ENCODE peak calls at places on chromosomes 11 and 22, in four cellular contexts. X is IMR-90, D is lung, W is thoracic aorta. H is an unnamed sample.

GRCh38 chr11:130071211-130071712 is 1.6 kb downstream of the APLP2 start:
- DNase-seq in W (no peak), D (no peak), X (peak; percentile 35), H (no peak)

GRCh38 chr11:112783945-112784322 is 177.3 kb upstream of the NCAM1 start:
- DNase-seq in W (no peak), X (no peak), D (no peak), H (no peak)

GRCh38 chr11:127074151-127074761 is 73.7 kb upstream of the KIRREL3 start:
- DNase-seq in X (peak; percentile 72), D (no peak), W (no peak), H (peak; percentile 4)

GRCh38 chr11:88484873-88485621 is 147.5 kb upstream of the CTSC start:
- DNase-seq in W (no peak), X (peak; percentile 23), D (no peak), H (peak; percentile 57)

GRCh38 chr11:115054541-115055538 is 376.5 kb downstream of the NXPE2 start:
- DNase-seq in X (peak; percentile 3), W (no peak), D (no peak), H (no peak)

GRCh38 chr11:130212431-130212961 is 52.9 kb downstream of the ST14 start:
- DNase-seq in X (no peak), W (no peak), D (peak; percentile 24), H (no peak)

GRCh38 chr22:45335021-45335818 is 25.5 kb downstream of the FAM118A start:
- DNase-seq in D (no peak), W (no peak), X (no peak), H (no peak)

GRCh38 chr11:74671520-74672196 is 59.6 kb downstream of the CHRDL2 start:
- DNase-seq in D (peak; percentile 19), W (no peak), X (peak; percentile 86), H (no peak)

GRCh38 chr22:46051646-46052045 is 74.7 kb upstream of the WNT7B start:
- DNase-seq in X (no peak), D (no peak), W (no peak), H (no peak)

GRCh38 chr11:117259417-117259816 is 26.9 kb downstream of the RNF214 start:
- DNase-seq in W (no peak), D (no peak), X (peak; percentile 79), H (no peak)

GRCh38 chr11:133776671-133777070 is 68.6 kb downstream of the SPATA19 start:
- DNase-seq in X (no peak), W (no peak), D (no peak), H (no peak)

GRCh38 chr11:120573756-120574354 is 62.3 kb downstream of the GRIK4 start:
- DNase-seq in W (no peak), X (no peak), D (no peak), H (no peak)

GRCh38 chr11:119586181-119586580 is 142.8 kb downstream of the NECTIN1 start:
- DNase-seq in W (no peak), X (no peak), D (no peak), H (no peak)

GRCh38 chr11:117171648-117172051 is 6.9 kb upstream of the SIDT2 start:
- DNase-seq in D (no peak), X (peak; percentile 54), W (no peak), H (no peak)

GRCh38 chr22:24434472-24435322 is 7.3 kb downstream of the ADORA2A start:
- DNase-seq in W (no peak), X (no peak), D (no peak), H (peak; percentile 94)

GRCh38 chr11:47235163-47235562 is 13.5 kb downstream of the ACP2 start:
- DNase-seq in D (no peak), X (no peak), W (no peak), H (no peak)

GRCh38 chr11:119491753-119492455 is 68.9 kb upstream of the THY1 start:
- DNase-seq in D (no peak), X (peak; percentile 12), W (no peak), H (no peak)

GRCh38 chr11:16612801-16613400 is 125.5 kb upstream of the C11orf58 start:
- DNase-seq in D (no peak), W (no peak), X (peak; percentile 35), H (no peak)

GRCh38 chr11:65778901-65779668 is 1.7 kb downstream of the AP5B1 start:
- DNase-seq in X (no peak), W (no peak), D (no peak), H (no peak)

GRCh38 chr22:44211946-44212930 is 31.5 kb downstream of the PARVG start:
- DNase-seq in W (no peak), X (peak; percentile 11), D (no peak), H (no peak)

DNA sequence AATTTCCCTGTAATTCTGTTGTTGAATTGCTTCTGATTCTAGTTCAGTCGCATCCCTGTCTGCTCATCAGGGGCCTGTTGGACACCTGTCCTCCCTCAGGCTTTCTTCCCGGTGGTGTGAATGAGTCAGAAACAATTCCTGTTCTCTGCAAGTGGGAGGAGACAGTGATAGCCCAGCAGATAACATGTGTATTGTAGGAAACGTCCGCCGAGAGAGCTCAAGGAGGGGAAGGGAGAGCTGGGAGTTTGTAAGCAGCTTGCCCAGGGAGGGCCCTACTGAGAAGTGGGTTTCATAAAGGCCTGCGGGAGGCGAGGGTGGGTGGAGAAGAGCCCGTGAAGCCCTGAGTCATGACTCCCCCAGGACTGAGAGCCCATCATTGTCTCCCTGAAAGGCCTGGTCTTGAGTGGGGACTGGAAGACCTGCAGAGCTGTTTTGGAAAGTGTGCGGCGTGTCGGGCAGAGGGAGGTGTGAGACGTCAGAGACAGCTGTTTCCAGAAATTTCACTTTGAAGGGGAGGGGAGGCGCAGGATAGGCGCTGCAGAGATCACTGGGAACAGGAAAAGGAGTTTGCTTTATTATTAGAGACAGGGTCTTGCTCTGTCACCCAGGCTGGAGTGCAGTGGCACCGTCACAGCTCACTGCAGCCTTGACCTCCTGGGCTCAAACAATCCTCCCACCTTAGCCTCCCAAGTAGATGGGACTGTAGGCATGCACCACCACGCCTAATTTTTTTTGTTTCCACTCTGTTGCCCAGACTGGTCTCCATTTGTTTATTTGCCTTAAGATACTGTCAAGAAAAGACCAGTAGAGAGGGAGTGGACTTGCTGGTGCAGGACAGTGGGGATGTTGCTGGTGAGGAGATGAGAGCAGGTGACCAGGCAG is 35.3 kb downstream of the NADSYN1 start:
- DNase-seq in D (no peak), X (peak; percentile 80), W (no peak), H (no peak)
- TF ChIP-seq CTCF in D (no peak), X (no peak), W (no peak), H (no peak)

GRCh38 chr22:22745225-22746060 is 101.0 kb downstream of the GGTLC2 start:
- DNase-seq in D (no peak), X (peak; percentile 19), W (no peak), H (peak; percentile 69)
- TF ChIP-seq CTCF in D (no peak), X (peak; percentile 54), W (no peak), H (peak; percentile 61)

GRCh38 chr22:36326178-36327161 is 61.3 kb downstream of the MYH9 start:
- DNase-seq in W (no peak), D (no peak), X (no peak), H (no peak)
- TF ChIP-seq CTCF in W (no peak), D (no peak), X (no peak), H (no peak)

DNA sequence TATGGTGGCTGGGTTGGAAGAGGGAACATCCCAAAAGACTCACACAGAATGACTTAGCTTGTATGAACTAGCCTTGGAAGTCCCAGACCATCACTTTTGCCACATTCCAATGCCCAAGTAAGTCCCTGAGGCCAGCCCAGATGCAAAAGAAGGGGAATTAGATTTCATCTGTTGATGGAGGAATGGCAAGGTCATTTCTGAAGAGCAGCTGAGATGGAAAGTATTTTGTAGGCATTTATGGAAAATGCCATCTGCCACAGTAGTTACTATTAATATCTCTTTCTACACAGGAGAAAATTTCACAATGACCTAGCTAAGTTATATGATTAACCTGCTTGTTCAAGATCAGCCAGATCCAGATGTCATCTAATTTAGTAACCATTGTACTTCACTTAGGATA is 58.8 kb downstream of the ENDOD1 start:
- DNase-seq in D (no peak), W (no peak), X (no peak), H (no peak)
- TF ChIP-seq CTCF in D (no peak), W (no peak), X (no peak), H (no peak)

GRCh38 chr11:12056112-12056511 is 47.7 kb upstream of the DKK3 start:
- DNase-seq in X (no peak), D (no peak), W (no peak), H (no peak)

GRCh38 chr11:12050911-12051667 is 42.7 kb upstream of the DKK3 start:
- DNase-seq in X (no peak), D (no peak), W (no peak), H (no peak)

GRCh38 chr11:12053606-12054361 is 45.4 kb upstream of the DKK3 start:
- DNase-seq in D (no peak), W (no peak), X (peak; percentile 51), H (no peak)

GRCh38 chr11:12050470-12050891 is 42.1 kb upstream of the DKK3 start:
- DNase-seq in D (no peak), X (no peak), W (no peak), H (no peak)

GRCh38 chr11:12052676-12053605 is 44.5 kb upstream of the DKK3 start:
- DNase-seq in X (no peak), D (no peak), W (no peak), H (peak; percentile 58)
- TF ChIP-seq CTCF in X (no peak), D (no peak), W (no peak), H (no peak)

GRCh38 chr11:1807628-1807995 is 27.2 kb upstream of the SYT8 start:
- DNase-seq in D (no peak), W (no peak), X (no peak), H (no peak)
- TF ChIP-seq CTCF in D (no peak), W (no peak), X (no peak), H (no peak)

DNA sequence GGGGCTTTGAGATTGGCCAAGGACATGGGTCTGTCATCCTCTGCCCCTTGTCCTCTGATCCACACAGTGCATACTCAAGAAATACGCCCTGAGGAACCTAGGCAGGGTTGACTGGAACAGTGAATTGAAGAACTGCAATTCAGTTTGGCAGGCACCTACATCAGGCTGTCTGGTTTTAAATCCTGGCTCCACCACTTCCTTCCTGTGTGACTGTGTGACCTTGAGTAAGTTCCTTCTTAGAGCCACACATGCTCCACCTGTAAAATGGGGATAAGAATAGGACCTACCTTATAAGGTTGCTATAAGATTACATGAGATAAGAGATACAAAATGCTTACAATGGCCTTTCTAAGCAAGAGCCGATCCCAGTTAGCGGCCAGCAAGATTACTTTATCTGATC is 15.8 kb upstream of the TCF20 start:
- DNase-seq in W (no peak), X (no peak), D (no peak), H (no peak)
- TF ChIP-seq CTCF in W (no peak), X (no peak), D (no peak), H (no peak)

GRCh38 chr11:45424781-45425180 is 138.6 kb upstream of the SYT13 start:
- DNase-seq in W (no peak), D (no peak), X (no peak), H (no peak)

GRCh38 chr11:45423036-45423435 is 136.9 kb upstream of the SYT13 start:
- DNase-seq in W (no peak), D (no peak), X (no peak), H (no peak)

GRCh38 chr11:45423475-45424081 is 137.4 kb upstream of the SYT13 start:
- DNase-seq in D (no peak), W (no peak), X (no peak), H (no peak)
- TF ChIP-seq CTCF in D (no peak), W (no peak), X (no peak), H (no peak)